ENCODE peak calls at places on chromosome 7, in four cellular contexts. J is endothelial cell of umbilical vein, W is astrocyte, E is GM23338. R is an unnamed sample.

GRCh38 chr7:103347507-103348267 is at the start of gene PSMC2:
- DNase-seq in W (peak), E (peak), J (peak), R (peak)

GRCh38 chr7:127039541-127039940 is 213.2 kb downstream of the GRM8 start:
- DNase-seq in J (no peak), W (no peak), E (peak), R (no peak)

GRCh38 chr7:12212051-12212485 is 974 bp downstream of the TMEM106B start:
- DNase-seq in J (no peak), W (peak), E (peak), R (no peak)

GRCh38 chr7:45978010-45978681 is 57.1 kb upstream of the IGFBP3 start:
- DNase-seq in E (peak), J (peak), W (peak), R (no peak)

GRCh38 chr7:44750424-44750823 is 1.8 kb downstream of the ZMIZ2 start:
- DNase-seq in W (no peak), J (no peak), E (no peak), R (no peak)

GRCh38 chr7:37038706-37039105 is 314.4 kb upstream of the AOAH start:
- DNase-seq in W (no peak), E (no peak), J (no peak), R (no peak)

GRCh38 chr7:45661302-45661995 is 87.3 kb downstream of the ADCY1 start:
- DNase-seq in J (no peak), W (no peak), E (no peak), R (no peak)

GRCh38 chr7:51139796-51140195 is 176.8 kb downstream of the COBL start:
- DNase-seq in W (no peak), J (peak), E (no peak), R (no peak)

GRCh38 chr7:43648725-43649406 is 66.0 kb downstream of the STK17A start:
- DNase-seq in J (peak), W (peak), E (no peak), R (peak)

GRCh38 chr7:40646717-40647116 is 511.9 kb downstream of the SUGCT start:
- DNase-seq in E (no peak), W (peak), J (no peak), R (no peak)

GRCh38 chr7:82477733-82478515 is 34.3 kb upstream of the CACNA2D1 start:
- DNase-seq in E (no peak), J (no peak), W (no peak), R (no peak)

DNA sequence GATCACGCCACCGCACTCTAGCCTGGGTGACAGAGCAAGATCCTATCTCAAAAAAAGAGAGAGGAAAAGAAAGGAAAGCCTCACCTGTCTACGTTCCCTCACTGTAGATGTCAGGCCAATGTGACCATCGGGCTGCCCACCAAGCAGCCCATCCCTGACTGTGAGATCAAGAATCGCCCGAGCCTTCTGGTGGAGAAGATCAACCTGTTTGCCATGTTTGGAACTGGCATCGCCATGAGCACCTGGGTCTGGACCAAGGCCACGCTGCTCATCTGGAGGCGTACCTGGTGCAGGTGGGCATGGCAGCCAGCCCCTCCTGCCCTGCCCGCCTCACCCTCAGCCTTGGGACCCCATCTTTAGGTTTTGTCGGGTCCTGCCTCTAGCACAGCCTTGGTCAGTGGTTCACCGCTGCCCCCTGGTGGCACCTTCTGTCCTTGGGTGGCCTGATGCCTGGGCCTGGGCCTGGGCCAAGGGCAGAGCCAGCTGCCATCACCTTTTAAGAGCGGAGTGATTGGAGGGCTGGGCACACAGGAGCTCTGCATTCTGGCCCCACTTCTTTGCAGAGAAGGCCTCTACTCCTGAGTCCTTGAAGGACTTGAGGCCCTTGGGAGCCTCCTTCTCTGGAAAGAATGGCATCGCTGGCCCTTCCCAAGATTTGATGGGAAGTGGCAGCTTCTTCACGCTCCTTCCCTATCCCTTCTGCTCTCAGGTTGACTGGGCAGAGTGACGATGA is 14.4 kb upstream of the AHCYL2 start:
- DNase-seq in J (peak), E (peak), W (no peak), R (peak)
- H2AFZ ChIP-seq in J (no peak), E (no peak), W (no peak), R (no peak)

GRCh38 chr7:155449880-155450557 is 7.9 kb upstream of the EN2 start:
- DNase-seq in W (no peak), E (peak), J (no peak), R (no peak)
- TF ChIP-seq EZH2 in W (no peak), E (peak), J (no peak), R (no peak)

GRCh38 chr7:95690367-95690947 is 81.9 kb upstream of the DYNC1I1 start:
- DNase-seq in E (peak), J (peak), W (peak), R (peak)
- H2AFZ ChIP-seq in E (no peak), J (peak), W (no peak), R (peak)

GRCh38 chr7:107046511-107047259 is 2.2 kb downstream of the PRKAR2B start:
- DNase-seq in E (no peak), W (no peak), J (peak), R (no peak)

GRCh38 chr7:107045980-107046379 is 1.5 kb downstream of the PRKAR2B start:
- DNase-seq in J (peak), E (no peak), W (peak), R (no peak)

GRCh38 chr7:107044347-107045194 is at the start of gene PRKAR2B:
- DNase-seq in J (peak), E (peak), W (peak), R (peak)

GRCh38 chr7:107043916-107044346 is 574 bp upstream of the PRKAR2B start:
- DNase-seq in J (no peak), E (no peak), W (peak), R (no peak)

DNA sequence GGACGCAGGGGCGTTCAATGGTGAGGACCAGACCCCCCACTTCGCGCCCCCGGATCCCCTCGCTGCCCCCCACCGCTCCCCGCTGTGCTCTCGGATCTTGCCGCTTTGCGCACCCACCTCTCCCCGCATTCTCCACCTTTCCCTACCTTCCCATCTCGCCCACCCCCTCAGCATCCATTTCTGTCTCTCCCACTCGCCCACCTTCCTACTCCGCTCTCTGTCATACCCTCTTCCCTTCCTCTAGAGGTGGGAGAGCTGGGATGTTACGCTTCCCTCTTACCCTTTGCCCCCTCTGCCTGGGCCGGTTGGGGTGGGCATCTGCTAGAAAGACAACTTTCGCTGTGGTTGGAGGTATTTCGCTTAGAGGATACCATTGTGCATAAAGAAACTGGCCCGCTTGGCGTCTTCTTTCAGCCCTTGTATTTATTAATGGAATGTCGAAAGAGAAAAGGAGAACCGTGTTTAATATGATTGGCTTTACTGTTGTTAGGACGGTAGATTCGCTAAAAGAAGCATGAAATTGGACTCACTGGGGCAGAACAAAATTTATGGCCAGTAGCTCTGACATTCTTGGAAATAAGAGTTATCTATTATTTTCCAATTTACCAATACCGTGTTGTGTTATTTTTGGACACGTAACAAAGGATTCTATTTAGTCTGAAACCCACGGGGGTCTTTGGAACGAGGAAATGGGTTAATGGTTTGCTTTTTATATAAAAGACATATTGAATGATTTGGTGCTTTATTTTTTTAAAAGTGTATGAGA is 873 bp downstream of the PRKAR2B start:
- DNase-seq in J (peak), E (peak), W (no peak), R (no peak)
- TF ChIP-seq EZH2 in J (no peak), E (no peak), W (no peak), R (peak)

DNA sequence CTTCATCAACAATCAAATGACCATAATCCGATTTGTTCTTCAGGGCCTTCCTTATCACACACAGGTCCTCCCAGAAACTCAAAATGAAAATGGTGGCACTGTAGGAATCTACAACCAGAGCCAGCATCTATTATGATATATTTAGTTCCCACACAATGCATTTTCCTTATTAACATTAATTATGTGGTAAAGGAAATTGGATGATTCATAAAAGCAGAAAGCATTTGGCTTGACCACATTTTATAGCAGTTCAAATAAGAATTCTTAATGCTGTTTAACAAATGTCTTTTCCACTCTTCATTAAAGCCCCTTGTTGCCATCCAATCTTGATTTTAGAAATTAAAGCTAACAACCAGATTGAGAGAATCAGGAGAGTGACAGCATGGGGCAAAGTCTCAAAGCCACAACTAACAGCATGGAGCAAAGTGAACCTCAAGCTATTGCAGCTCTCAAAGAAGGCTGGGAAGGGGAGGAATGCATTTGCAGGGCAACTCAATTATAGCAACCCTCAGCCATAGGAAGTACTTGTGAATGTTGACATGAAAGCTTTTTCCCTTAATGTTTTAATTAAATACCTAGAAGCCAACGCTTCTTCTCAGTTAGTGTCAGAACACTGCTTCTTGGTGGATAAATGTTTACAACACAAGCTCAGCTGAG is 549.1 kb downstream of the NXPH1 start:
- DNase-seq in W (no peak), E (peak), J (no peak), R (no peak)
- H2AFZ ChIP-seq in W (no peak), E (peak), J (no peak), R (no peak)

GRCh38 chr7:100152404-100152803 is 3.7 kb downstream of the LAMTOR4 start:
- DNase-seq in E (no peak), W (no peak), J (no peak), R (no peak)

GRCh38 chr7:100154651-100155491 is 3.7 kb downstream of the TRAPPC14 start:
- DNase-seq in W (no peak), J (no peak), E (no peak), R (no peak)

GRCh38 chr7:100153713-100154519 is 4.6 kb downstream of the TRAPPC14 start:
- DNase-seq in E (no peak), W (no peak), J (no peak), R (no peak)

GRCh38 chr7:100155553-100156317 is 2.8 kb downstream of the TRAPPC14 start:
- DNase-seq in E (no peak), W (no peak), J (no peak), R (no peak)

DNA sequence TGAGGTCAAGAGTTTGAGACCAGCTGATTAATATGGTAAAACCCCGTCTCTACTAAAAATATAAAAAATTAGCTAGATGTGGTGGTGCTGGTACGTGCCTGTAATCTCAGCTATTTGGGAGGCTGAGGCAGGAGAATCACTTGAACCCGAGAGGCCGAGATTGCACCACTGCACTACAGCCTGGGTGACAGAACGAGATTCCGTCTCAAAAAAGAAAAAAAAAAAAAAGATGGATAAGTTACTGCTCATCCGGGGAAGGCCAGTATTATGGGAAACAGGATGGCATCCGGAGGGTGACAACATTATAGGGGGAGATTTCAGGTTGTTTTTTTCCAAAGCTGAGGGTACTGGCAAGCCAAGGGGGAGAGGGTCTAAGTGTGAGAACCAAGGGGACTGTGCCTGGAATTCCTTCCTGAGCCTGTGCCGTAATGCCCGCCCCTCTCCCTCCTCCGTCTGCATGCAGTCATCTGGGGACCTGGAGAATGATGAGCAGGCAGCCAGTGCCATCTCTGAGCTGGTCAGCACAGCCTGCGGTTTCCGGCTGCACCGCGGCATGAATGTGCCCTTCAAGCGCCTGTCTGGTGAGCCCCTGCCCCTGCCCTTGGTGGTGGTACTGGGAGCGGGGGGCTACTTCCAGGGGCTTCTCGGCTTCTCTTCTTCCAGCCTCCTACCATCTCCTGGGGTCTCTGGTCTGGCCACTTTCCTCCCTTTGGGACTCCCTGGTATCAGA is 4.4 kb downstream of the LAMTOR4 start:
- DNase-seq in W (no peak), E (no peak), J (no peak), R (no peak)
- TF ChIP-seq EZH2 in W (no peak), E (no peak), J (no peak), R (no peak)

DNA sequence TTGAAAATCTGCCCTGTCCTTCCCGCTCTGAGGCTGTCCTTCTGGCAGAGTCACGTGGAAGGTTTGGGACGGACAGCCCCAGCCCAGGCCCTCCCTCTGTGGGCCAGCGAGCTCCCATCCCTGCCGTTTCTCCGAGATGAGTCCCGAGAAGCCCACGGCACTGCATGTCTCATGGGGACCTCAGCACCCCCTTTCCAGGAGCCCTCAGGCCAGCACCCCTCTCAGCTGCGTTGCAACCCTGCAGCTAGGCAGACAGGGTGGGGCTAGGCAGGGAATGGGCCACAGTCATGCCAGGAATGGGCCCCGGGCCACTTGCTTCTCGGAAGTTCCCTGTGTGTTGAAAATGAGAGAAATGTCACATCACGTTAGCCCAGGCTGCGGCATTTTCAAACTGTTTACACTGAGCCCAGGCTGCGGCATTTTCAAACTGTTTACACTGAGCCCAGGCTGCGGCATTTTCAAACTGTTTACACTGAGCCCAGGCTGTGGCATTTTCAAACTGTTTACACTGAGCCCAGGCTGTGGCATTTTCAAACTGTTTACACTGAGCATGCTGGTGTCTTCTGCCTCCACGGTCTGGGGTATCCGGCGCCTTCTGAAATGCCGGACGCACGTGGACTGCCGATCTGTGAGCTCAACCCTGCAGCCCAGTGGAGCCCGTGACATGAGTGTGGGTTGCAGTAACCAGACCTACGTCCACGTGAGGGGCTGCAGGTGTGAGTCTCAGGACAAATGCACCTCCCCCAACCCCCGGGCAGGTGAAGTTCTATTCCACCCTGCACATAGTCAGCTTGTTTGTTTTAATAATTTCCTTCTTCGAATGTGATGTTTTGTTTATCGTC is 42.6 kb downstream of the FAM20C start:
- DNase-seq in J (no peak), E (no peak), W (no peak), R (no peak)
- H2AFZ ChIP-seq in J (no peak), E (no peak), W (no peak), R (no peak)

GRCh38 chr7:1246170-1246870 is 13.6 kb downstream of the UNCX start:
- DNase-seq in E (no peak), J (no peak), W (no peak), R (no peak)

GRCh38 chr7:1247527-1248041 is 14.9 kb downstream of the UNCX start:
- DNase-seq in E (no peak), W (no peak), J (no peak), R (peak)

GRCh38 chr7:1245596-1245995 is 12.9 kb downstream of the UNCX start:
- DNase-seq in J (no peak), E (no peak), W (no peak), R (no peak)

GRCh38 chr7:1248077-1248458 is 15.4 kb downstream of the UNCX start:
- DNase-seq in W (no peak), E (no peak), J (no peak), R (peak)

DNA sequence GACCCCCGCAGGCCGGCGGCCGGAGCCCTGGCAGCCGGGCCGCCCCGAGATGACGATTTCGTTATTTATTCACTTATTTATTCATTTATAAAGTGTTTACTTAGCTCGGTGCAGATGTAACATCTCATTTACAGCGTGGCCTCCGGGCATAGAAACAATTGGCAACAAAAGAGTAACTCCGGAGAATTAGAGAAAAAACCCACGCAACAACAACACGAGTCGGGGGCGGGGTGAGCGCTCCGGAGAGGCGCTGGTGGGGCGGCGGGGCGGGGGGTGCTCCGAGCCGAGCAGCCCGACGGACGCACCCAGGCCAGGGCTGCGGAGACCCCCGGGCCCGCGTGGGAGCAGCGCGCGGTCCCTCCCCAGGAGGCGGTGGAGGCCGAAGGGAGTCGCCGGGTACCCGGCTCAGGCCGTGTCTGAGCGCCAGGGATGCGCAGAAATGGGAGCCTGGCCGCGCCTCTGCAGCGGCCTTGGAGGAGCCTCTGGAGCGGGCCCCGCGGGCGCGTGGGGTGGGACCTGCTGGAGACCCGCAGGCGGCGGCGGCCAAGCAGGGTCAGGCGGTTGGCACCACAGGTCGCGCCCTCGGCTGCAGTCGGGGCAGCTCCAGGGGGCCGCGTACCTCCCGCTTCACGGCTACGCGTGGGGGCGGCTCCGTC is 14.3 kb downstream of the UNCX start:
- DNase-seq in W (no peak), E (no peak), J (no peak), R (no peak)
- TF ChIP-seq EZH2 in W (peak), E (peak), J (peak), R (no peak)

R was measured in DND-41.